ENCODE peak calls at places on chromosomes 7 and 10, in nine cellular contexts. H is hepatocyte, J is GM23248, C is PC-3, U is HCT116, N is neural progenitor cell, L is OCI-LY7, S is SK-N-SH, B is MM.1S. D is an unnamed sample.

GRCh38 chr7:20220293-20220755 is 3.1 kb upstream of the MACC1 start:
- DNase-seq in H (no peak), C (no peak), S (no peak), B (peak; percentile 47), N (no peak), J (no peak), U (no peak), L (peak; percentile 9), D (no peak)

GRCh38 chr10:127278001-127278400 is 81.6 kb upstream of the INSYN2A start:
- DNase-seq in U (no peak), H (no peak), B (no peak), C (peak; percentile 25), J (peak; percentile 26), S (no peak), L (no peak), N (no peak), D (no peak)

GRCh38 chr10:86779267-86780017 is 23.0 kb downstream of the BMPR1A start:
- DNase-seq in S (no peak), L (no peak), U (no peak), J (peak; percentile 30), N (no peak), C (no peak), H (no peak), B (no peak), D (no peak)

GRCh38 chr10:111249925-111250324 is 173.1 kb downstream of the ADRA2A start:
- DNase-seq in S (no peak), N (no peak), H (no peak), L (no peak), C (no peak), B (no peak), J (no peak), U (no peak), D (no peak)

GRCh38 chr10:119450606-119451304 is 91.8 kb downstream of the RGS10 start:
- DNase-seq in S (no peak), C (peak; percentile 29), J (peak; percentile 54), N (no peak), B (no peak), L (no peak), H (no peak), U (no peak), D (no peak)

GRCh38 chr10:133128126-133129081 is 31.6 kb upstream of the KNDC1 start:
- DNase-seq in H (no peak), N (no peak), J (no peak), U (no peak), C (no peak), S (no peak), B (no peak), L (no peak), D (no peak)

GRCh38 chr10:46518028-46518725 is 38.3 kb downstream of the GPRIN2 start:
- DNase-seq in B (no peak), J (no peak), C (no peak), H (no peak), L (no peak), U (no peak), N (no peak), S (no peak), D (no peak)

GRCh38 chr7:16586081-16586874 is 59.3 kb downstream of the ANKMY2 start:
- DNase-seq in H (no peak), S (peak; percentile 59), B (no peak), N (no peak), L (no peak), J (no peak), U (no peak), C (no peak), D (no peak)

GRCh38 chr10:91864744-91865143 is 44.5 kb downstream of the FGFBP3 start:
- DNase-seq in U (no peak), S (no peak), H (no peak), N (no peak), J (peak; percentile 52), B (no peak), L (no peak), C (no peak), D (no peak)

GRCh38 chr10:57846307-57847065 is 421.2 kb downstream of the IPMK start:
- DNase-seq in B (no peak), J (no peak), U (no peak), C (no peak), N (no peak), L (no peak), H (no peak), S (no peak), D (no peak)

GRCh38 chr10:103153765-103154197 is 39.3 kb downstream of the NT5C2 start:
- DNase-seq in B (no peak), U (no peak), H (no peak), J (peak; percentile 64), N (peak; percentile 10), C (peak; percentile 31), S (no peak), L (no peak), D (peak; percentile 9)

GRCh38 chr7:157820796-157821195 is 484.0 kb downstream of the DNAJB6 start:
- DNase-seq in U (no peak), N (no peak), C (no peak), S (no peak), H (no peak), L (no peak), J (no peak), B (no peak), D (no peak)

GRCh38 chr7:41097501-41097900 is 605.4 kb downstream of the INHBA start:
- DNase-seq in J (peak; percentile 70), L (no peak), S (no peak), H (no peak), U (no peak), C (peak; percentile 34), B (no peak), N (no peak), D (no peak)

GRCh38 chr7:12805957-12806356 is 118.5 kb downstream of the ARL4A start:
- DNase-seq in B (no peak), J (no peak), S (no peak), C (no peak), H (no peak), U (no peak), L (no peak), N (no peak), D (no peak)

GRCh38 chr10:72242675-72243074 is 26.6 kb upstream of the ASCC1 start:
- DNase-seq in J (peak; percentile 22), H (peak; percentile 49), C (no peak), N (no peak), L (no peak), B (no peak), U (no peak), S (no peak), D (peak; percentile 31)

GRCh38 chr10:72241853-72242252 is 25.8 kb upstream of the ASCC1 start:
- DNase-seq in C (no peak), L (no peak), B (no peak), J (no peak), N (no peak), S (no peak), U (no peak), H (no peak), D (no peak)

GRCh38 chr10:72244573-72245038 is 28.5 kb upstream of the ASCC1 start:
- DNase-seq in S (no peak), N (no peak), J (no peak), B (no peak), L (no peak), C (no peak), U (no peak), H (no peak), D (no peak)

GRCh38 chr10:72245949-72246525 is 27.7 kb upstream of the DDIT4 start:
- DNase-seq in H (no peak), B (no peak), S (no peak), C (no peak), U (no peak), N (no peak), J (no peak), L (no peak), D (no peak)

GRCh38 chr10:72243822-72244437 is 27.9 kb upstream of the ASCC1 start:
- DNase-seq in C (peak; percentile 68), B (no peak), N (no peak), U (no peak), L (no peak), S (no peak), J (peak; percentile 95), H (peak; percentile 84), D (no peak)
- TF ChIP-seq EZH2phosphoT487 in C (no peak), B (no peak), N (no peak), U (no peak), L (no peak), S (no peak), J (no peak), H (no peak), D (no peak)

GRCh38 chr10:61410353-61410752 is 42.8 kb downstream of the TMEM26 start:
- DNase-seq in B (no peak), N (no peak), S (no peak), U (no peak), J (no peak), L (no peak), H (no peak), C (no peak), D (peak; percentile 32)
- TF ChIP-seq EZH2phosphoT487 in B (no peak), N (no peak), S (no peak), U (no peak), J (no peak), L (no peak), H (no peak), C (no peak), D (no peak)

GRCh38 chr7:66443946-66444345 is 184.7 kb upstream of the KCTD7 start:
- DNase-seq in L (no peak), H (no peak), S (no peak), N (no peak), J (peak; percentile 33), U (no peak), C (no peak), B (no peak), D (no peak)
- TF ChIP-seq EZH2phosphoT487 in L (no peak), H (no peak), S (no peak), N (no peak), J (no peak), U (no peak), C (no peak), B (no peak), D (no peak)

GRCh38 chr7:130719550-130719949 is 14.5 kb downstream of the KLF14 start:
- DNase-seq in N (no peak), H (no peak), B (no peak), C (no peak), S (no peak), U (no peak), J (no peak), L (no peak), D (no peak)

GRCh38 chr7:130723784-130724183 is 10.2 kb downstream of the KLF14 start:
- DNase-seq in H (no peak), B (no peak), L (no peak), S (no peak), U (no peak), N (no peak), J (no peak), C (no peak), D (peak; percentile 12)

DNA sequence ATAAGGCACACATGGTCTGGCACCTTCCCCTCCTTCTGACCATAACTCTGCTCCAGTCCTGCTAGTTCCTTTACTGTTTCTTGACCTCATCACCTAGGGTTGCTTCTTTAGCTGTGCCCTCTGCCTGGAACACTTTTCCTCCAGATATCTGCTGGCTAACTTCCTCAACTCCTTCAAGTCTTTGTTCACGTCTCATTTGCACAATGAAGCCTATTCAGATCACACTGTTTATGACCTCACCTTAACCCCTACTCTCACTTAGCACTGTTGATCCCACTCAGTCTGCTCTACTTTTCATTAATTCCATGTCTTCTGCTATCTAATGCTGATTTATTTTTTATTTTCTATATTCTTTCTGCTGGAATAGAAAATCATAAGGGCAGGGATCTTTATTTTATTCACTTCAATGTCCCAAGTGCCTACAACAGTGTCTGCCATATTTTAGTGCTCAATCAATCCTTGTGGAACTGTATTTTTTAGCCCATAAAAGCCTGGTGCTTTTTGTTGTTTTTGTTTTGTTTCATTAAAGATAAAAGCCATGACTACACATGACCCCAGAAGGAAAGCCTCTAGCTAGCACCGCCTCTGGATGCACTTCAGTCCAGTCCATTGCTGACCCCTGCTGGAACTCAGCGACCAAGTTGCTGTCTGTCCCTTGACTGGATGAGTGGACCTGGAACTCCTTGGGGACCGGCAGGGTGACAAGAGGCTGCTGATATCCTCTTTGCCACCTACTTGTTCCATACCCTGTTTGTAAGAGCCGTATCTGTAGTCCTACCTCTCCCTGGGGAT is 12.3 kb downstream of the KLF14 start:
- DNase-seq in J (peak; percentile 84), H (peak; percentile 87), S (peak; percentile 80), U (peak; percentile 70), C (peak; percentile 69), L (no peak), B (peak; percentile 26), N (peak; percentile 86), D (peak; percentile 81)
- TF ChIP-seq EZH2phosphoT487 in J (no peak), H (no peak), S (no peak), U (no peak), C (no peak), L (no peak), B (no peak), N (no peak), D (no peak)

D was measured in GM23338.